ENCODE peak calls at places on chromosome 18, in four cellular contexts. B is HFF-Myc, Y is brain microvascular endothelial cell, A is BJ. J is an unnamed sample.

GRCh38 chr18:36124841-36125240 is 4.3 kb downstream of the SLC39A6 start:
- DNase-seq in B (no peak), Y (no peak), A (no peak), J (no peak)

GRCh38 chr18:62209046-62209445 is 22.0 kb downstream of the RELCH start:
- DNase-seq in B (no peak), Y (no peak), A (no peak), J (no peak)

GRCh38 chr18:46461993-46462392 is 195.0 kb downstream of the LOXHD1 start:
- DNase-seq in B (no peak), Y (no peak), A (no peak), J (no peak)

GRCh38 chr18:3597159-3597977 is 147.4 kb downstream of the TGIF1 start:
- DNase-seq in B (no peak), Y (no peak), A (no peak), J (no peak)

GRCh38 chr18:10033038-10033437 is 119.2 kb downstream of the VAPA start:
- DNase-seq in B (no peak), Y (no peak), A (no peak), J (no peak)

GRCh38 chr18:72086421-72086820 is 457.7 kb downstream of the CBLN2 start:
- DNase-seq in B (no peak), Y (no peak), A (no peak), J (no peak)

GRCh38 chr18:3012306-3012919 is 531 bp downstream of the LPIN2 start:
- DNase-seq in B (no peak), Y (no peak), A (no peak), J (no peak)

GRCh38 chr18:76005632-76006031 is 489.4 kb downstream of the ZNF516 start:
- DNase-seq in B (no peak), Y (no peak), A (no peak), J (no peak)

GRCh38 chr18:44870631-44871502 is 190.2 kb downstream of the SETBP1 start:
- DNase-seq in B (no peak), Y (no peak), A (no peak), J (no peak)

GRCh38 chr18:41974661-41975286 is 19.7 kb downstream of the PIK3C3 start:
- DNase-seq in B (no peak), Y (no peak), A (no peak), J (no peak)

GRCh38 chr18:12271376-12272235 is 17.4 kb downstream of the CIDEA start:
- DNase-seq in B (no peak), Y (peak; percentile 60), A (no peak), J (no peak)

GRCh38 chr18:50011813-50012445 is 183.0 kb downstream of the MYO5B start:
- DNase-seq in B (no peak), Y (peak; percentile 70), A (peak; percentile 67), J (peak; percentile 31)

GRCh38 chr18:63342206-63342605 is 22.6 kb upstream of the BCL2 start:
- DNase-seq in B (no peak), Y (no peak), A (no peak), J (no peak)

GRCh38 chr18:46281185-46282176 is 177.3 kb downstream of the HAUS1 start:
- DNase-seq in B (peak; percentile 26), Y (peak; percentile 71), A (no peak), J (peak; percentile 32)

GRCh38 chr18:29063346-29063745 is 886.4 kb upstream of the CDH2 start:
- DNase-seq in B (no peak), Y (no peak), A (no peak), J (no peak)

GRCh38 chr18:12013186-12013916 is 32.0 kb downstream of the IMPA2 start:
- DNase-seq in B (no peak), Y (no peak), A (no peak), J (no peak)

GRCh38 chr18:72376256-72376655 is 167.9 kb downstream of the CBLN2 start:
- DNase-seq in B (no peak), Y (no peak), A (no peak), J (no peak)

GRCh38 chr18:13159579-13159978 is 59.0 kb upstream of the LDLRAD4 start:
- DNase-seq in B (peak; percentile 47), Y (peak; percentile 64), A (no peak), J (peak; percentile 33)

GRCh38 chr18:61736168-61736567 is 156.6 kb downstream of the RNF152 start:
- DNase-seq in B (no peak), Y (no peak), A (no peak), J (no peak)

GRCh38 chr18:26457611-26458350 is 90.6 kb downstream of the KCTD1 start:
- DNase-seq in B (no peak), Y (no peak), A (no peak), J (no peak)
- TF ChIP-seq CTCF in B (peak; percentile 34), Y (peak; percentile 54), A (no peak), J (no peak)

DNA sequence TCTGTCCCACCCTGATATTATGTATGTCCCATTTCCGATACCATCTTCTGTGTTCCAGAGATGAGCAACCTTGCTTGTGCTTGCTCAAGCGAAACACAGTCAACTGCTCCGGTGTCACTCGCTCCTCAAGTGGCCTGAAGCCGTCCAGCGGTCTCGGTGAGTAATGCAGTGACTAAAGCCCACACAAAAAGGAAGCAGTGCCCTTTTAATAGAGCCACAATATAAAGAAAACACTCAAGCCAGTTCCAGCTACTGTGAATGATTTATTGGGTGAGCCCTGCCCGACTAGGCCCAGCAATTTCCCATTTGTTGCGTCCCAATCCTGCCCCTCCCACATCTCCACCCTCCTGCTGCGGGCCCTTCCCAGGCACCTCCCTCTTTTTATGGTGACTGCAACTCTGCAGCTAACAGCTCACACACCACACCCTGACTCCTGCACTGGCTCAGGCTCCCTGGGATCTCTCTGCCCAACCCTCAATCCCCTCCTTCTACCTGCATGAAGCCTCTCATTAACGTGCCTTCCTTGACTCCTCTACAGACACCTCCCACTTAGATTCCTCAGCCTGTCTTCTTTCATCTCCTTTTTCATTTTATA is 44.2 kb upstream of the DSC1 start:
- DNase-seq in B (no peak), Y (peak; percentile 33), A (no peak), J (no peak)
- H3K4me3 ChIP-seq in B (no peak overlapping the region), Y (peak overlapping the region; percentile 6), A (no peak overlapping the region), J (no peak overlapping the region)

GRCh38 chr18:23585007-23585871 is 1.1 kb downstream of the NPC1 start:
- DNase-seq in B (no peak), Y (no peak), A (no peak), J (no peak)
- TF ChIP-seq CTCF in B (no peak), Y (no peak), A (no peak), J (no peak)

GRCh38 chr18:22391571-22392359 is 25.9 kb downstream of the CTAGE1 start:
- DNase-seq in B (peak; percentile 65), Y (peak; percentile 98), A (peak; percentile 59), J (peak; percentile 71)
- H3K4me3 ChIP-seq in B (no peak overlapping the region), Y (no peak overlapping the region), A (no peak overlapping the region), J (no peak overlapping the region)

DNA sequence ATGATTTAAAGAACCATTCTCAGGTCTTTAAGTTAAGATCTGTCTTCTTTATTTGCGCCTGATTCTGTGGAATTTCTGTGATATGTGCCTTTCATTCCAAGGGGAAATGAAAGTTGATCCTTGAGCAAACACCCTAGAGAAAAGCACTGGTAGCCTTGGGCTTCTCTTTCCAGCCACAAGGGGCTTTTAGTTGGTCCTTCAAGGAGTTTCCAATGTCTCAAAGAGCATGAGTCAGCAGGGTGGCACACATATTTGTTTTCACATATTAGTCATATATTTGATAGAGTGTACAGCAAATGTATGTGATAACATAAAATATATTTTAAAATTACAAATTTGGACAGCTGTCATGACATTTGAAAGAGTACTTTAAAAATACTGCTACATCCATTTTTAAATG is 339.5 kb downstream of the TXNL1 start:
- DNase-seq in B (no peak), Y (peak; percentile 70), A (no peak), J (no peak)
- TF ChIP-seq CTCF in B (peak; percentile 37), Y (peak; percentile 73), A (peak; percentile 29), J (peak; percentile 51)

GRCh38 chr18:5239447-5239846 is 42.4 kb upstream of the AKAIN1 start:
- DNase-seq in B (no peak), Y (no peak), A (no peak), J (no peak)

GRCh38 chr18:5237083-5237722 is 40.1 kb upstream of the AKAIN1 start:
- DNase-seq in B (peak; percentile 10), Y (no peak), A (no peak), J (no peak)

GRCh38 chr18:5237723-5238370 is 40.8 kb upstream of the AKAIN1 start:
- DNase-seq in B (peak; percentile 52), Y (peak; percentile 74), A (peak; percentile 39), J (peak; percentile 53)

DNA sequence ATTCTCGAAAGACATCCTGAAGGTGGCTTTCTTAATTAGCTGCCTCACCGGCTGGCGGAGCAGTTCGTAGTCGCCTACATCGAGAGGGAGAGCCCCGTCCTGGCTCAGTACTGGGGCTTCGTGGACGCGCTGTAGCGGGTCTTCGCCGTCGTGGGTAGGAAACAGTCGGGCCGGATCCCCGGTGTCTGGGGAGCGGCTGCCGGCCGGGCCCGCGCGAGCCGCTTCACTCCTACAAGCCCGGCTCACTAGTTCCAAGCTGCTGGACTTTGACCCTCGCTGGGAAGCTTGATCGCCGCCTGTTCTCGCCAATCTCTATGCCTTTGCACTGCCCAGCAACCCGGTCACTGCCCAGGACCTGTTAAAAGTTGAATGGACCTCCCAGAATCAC is 41.3 kb upstream of the AKAIN1 start:
- DNase-seq in B (no peak), Y (peak; percentile 9), A (no peak), J (no peak)
- H3K4me3 ChIP-seq in B (peak overlapping the region; percentile 76), Y (peak overlapping the region; percentile 84), A (peak overlapping the region; percentile 86), J (peak overlapping the region; percentile 95)

GRCh38 chr18:7755753-7756475 is 188.8 kb downstream of the PTPRM start:
- DNase-seq in B (no peak), Y (no peak), A (no peak), J (no peak)
- TF ChIP-seq CTCF in B (no peak), Y (peak; percentile 39), A (peak; percentile 42), J (peak; percentile 36)

GRCh38 chr18:8614875-8615274 is 5.6 kb downstream of the RAB12 start:
- DNase-seq in B (no peak), Y (no peak), A (no peak), J (no peak)

GRCh38 chr18:8617907-8618306 is 8.7 kb downstream of the RAB12 start:
- DNase-seq in B (no peak), Y (no peak), A (no peak), J (no peak)

GRCh38 chr18:8619041-8619440 is 9.8 kb downstream of the RAB12 start:
- DNase-seq in B (no peak), Y (no peak), A (no peak), J (no peak)

GRCh38 chr18:8615397-8616025 is 6.3 kb downstream of the RAB12 start:
- DNase-seq in B (peak; percentile 90), Y (peak; percentile 88), A (peak; percentile 93), J (peak; percentile 85)

DNA sequence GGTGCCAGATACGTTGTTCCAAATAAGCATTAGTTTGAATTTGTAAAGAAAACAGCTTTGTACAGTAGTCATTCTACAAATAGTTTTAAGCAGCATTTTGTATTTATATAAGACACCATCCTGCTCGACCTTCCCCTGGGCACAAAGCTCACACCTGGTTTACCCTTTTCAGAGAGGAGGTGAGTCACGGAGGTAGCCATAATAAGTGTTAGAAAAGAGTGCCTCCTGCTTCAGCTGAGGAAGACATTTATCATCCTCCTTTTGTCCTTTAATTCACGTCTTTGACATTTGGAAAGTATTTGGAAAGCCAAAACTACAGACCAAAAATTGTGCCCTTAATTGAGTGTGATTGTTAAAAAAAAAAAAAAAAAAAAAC is 6.8 kb downstream of the RAB12 start:
- DNase-seq in B (no peak), Y (no peak), A (no peak), J (no peak)
- H3K4me3 ChIP-seq in B (peak overlapping the region; percentile 0), Y (no peak overlapping the region), A (no peak overlapping the region), J (no peak overlapping the region)